ENCODE peak calls at places on chromosomes 7 and 10, in four cellular contexts. V is Peyer's patch, K is astrocyte of the spinal cord, Q is coronary artery. R is an unnamed sample.

GRCh38 chr10:52639652-52640051 is 132.9 kb downstream of the MBL2 start:
- DNase-seq in V (no peak), K (no peak), Q (no peak), R (no peak)

GRCh38 chr7:142776206-142776844 is 5.6 kb downstream of the PRSS2 start:
- DNase-seq in V (no peak), K (peak; percentile 92), Q (no peak), R (peak; percentile 34)

GRCh38 chr10:131803863-131804425 is 96.9 kb upstream of the PPP2R2D start:
- DNase-seq in V (no peak), K (no peak), Q (peak; percentile 33), R (no peak)

GRCh38 chr10:132971448-132972148 is 29.2 kb upstream of the CFAP46 start:
- DNase-seq in V (no peak), K (no peak), Q (no peak), R (no peak)

GRCh38 chr7:90824386-90825307 is 228.5 kb downstream of the CDK14 start:
- DNase-seq in V (no peak), K (peak; percentile 89), Q (no peak), R (peak; percentile 81)

GRCh38 chr7:116671681-116672595 is at the start of gene MET:
- DNase-seq in V (peak; percentile 25), K (peak; percentile 83), Q (peak; percentile 82), R (peak; percentile 93)

GRCh38 chr7:18345641-18346234 is 149.8 kb upstream of the HDAC9 start:
- DNase-seq in V (no peak), K (peak; percentile 65), Q (no peak), R (no peak)

GRCh38 chr7:2049782-2050510 is 182.8 kb downstream of the MAD1L1 start:
- DNase-seq in V (no peak), K (no peak), Q (no peak), R (no peak)

GRCh38 chr7:106982415-106982814 is 62.1 kb upstream of the PRKAR2B start:
- DNase-seq in V (no peak), K (no peak), Q (no peak), R (no peak)

GRCh38 chr10:21398549-21399345 is 126.7 kb downstream of the SKIDA1 start:
- DNase-seq in V (no peak), K (peak; percentile 61), Q (no peak), R (peak; percentile 68)

GRCh38 chr7:5417106-5418071 is 6.2 kb downstream of the TNRC18 start:
- DNase-seq in V (no peak), K (no peak), Q (no peak), R (peak; percentile 73)

GRCh38 chr7:134636008-134636449 is 10.6 kb upstream of the BPGM start:
- DNase-seq in V (no peak), K (no peak), Q (no peak), R (no peak)

GRCh38 chr7:43363429-43363894 is 219.4 kb upstream of the STK17A start:
- DNase-seq in V (no peak), K (no peak), Q (no peak), R (no peak)

GRCh38 chr10:83373659-83374058 is 765.6 kb upstream of the GHITM start:
- DNase-seq in V (no peak), K (no peak), Q (no peak), R (peak; percentile 0)

GRCh38 chr7:139647812-139648616 is 124.5 kb downstream of the CLEC2L start:
- DNase-seq in V (peak; percentile 40), K (no peak), Q (no peak), R (peak; percentile 11)

GRCh38 chr7:48139461-48139860 is 31.8 kb upstream of the ABCA13 start:
- DNase-seq in V (no peak), K (no peak), Q (no peak), R (no peak)

GRCh38 chr7:116724560-116725231 is 52.7 kb downstream of the MET start:
- DNase-seq in V (no peak), K (no peak), Q (no peak), R (no peak)

GRCh38 chr10:91054325-91054724 is 133.4 kb upstream of the ANKRD1 start:
- DNase-seq in V (no peak), K (no peak), Q (no peak), R (peak; percentile 73)

GRCh38 chr10:132360766-132361447 is 28.9 kb downstream of the LRRC27 start:
- DNase-seq in V (no peak), K (no peak), Q (no peak), R (no peak)

GRCh38 chr10:124002391-124003069 is 90.9 kb downstream of the CHST15 start:
- DNase-seq in V (peak; percentile 14), K (no peak), Q (peak; percentile 65), R (no peak)

GRCh38 chr7:106417273-106417902 is 132.6 kb upstream of the NAMPT start:
- DNase-seq in V (no peak), K (no peak), Q (no peak), R (peak; percentile 57)

GRCh38 chr7:519974-520458 is 370 bp upstream of the PDGFA start:
- DNase-seq in V (no peak), K (peak; percentile 60), Q (no peak), R (peak; percentile 82)

GRCh38 chr7:2757361-2757903 is 69.4 kb downstream of the AMZ1 start:
- DNase-seq in V (no peak), K (no peak), Q (no peak), R (peak; percentile 80)

GRCh38 chr10:37754538-37755323 is 102.7 kb downstream of the ZNF248 start:
- DNase-seq in V (no peak), K (no peak), Q (no peak), R (no peak)

GRCh38 chr10:79328737-79329504 is 18.3 kb upstream of the PPIF start:
- DNase-seq in V (no peak), K (no peak), Q (no peak), R (no peak)

GRCh38 chr10:103470755-103471653 is 8.0 kb downstream of the CALHM3 start:
- DNase-seq in V (peak; percentile 89), K (no peak), Q (no peak), R (peak; percentile 54)

GRCh38 chr7:156999611-157000046 is 10.8 kb downstream of the MNX1 start:
- DNase-seq in V (no peak), K (no peak), Q (peak; percentile 33), R (no peak)

GRCh38 chr10:112949875-112950507 is at the start of gene TCF7L2:
- DNase-seq in V (peak; percentile 73), K (peak; percentile 97), Q (peak; percentile 98), R (peak; percentile 95)

GRCh38 chr7:123573896-123574467 is 16.4 kb upstream of the NDUFA5 start:
- DNase-seq in V (no peak), K (no peak), Q (no peak), R (peak; percentile 4)

GRCh38 chr10:74190494-74190893 is 39.5 kb downstream of the ADK start:
- DNase-seq in V (no peak), K (no peak), Q (no peak), R (peak; percentile 39)

GRCh38 chr10:70742537-70743429 is 42.4 kb downstream of the TBATA start:
- DNase-seq in V (no peak), K (peak; percentile 78), Q (no peak), R (peak; percentile 39)

GRCh38 chr10:119896937-119897336 is 4.4 kb downstream of the SEC23IP start:
- DNase-seq in V (no peak), K (no peak), Q (no peak), R (peak; percentile 36)

GRCh38 chr10:94052901-94053638 is 59.3 kb downstream of the PLCE1 start:
- DNase-seq in V (no peak), K (no peak), Q (no peak), R (no peak)

GRCh38 chr7:149202831-149203231 is 7.5 kb downstream of the ZNF282 start:
- DNase-seq in V (no peak), K (peak; percentile 36), Q (no peak), R (no peak)

GRCh38 chr10:70759769-70760168 is 25.4 kb downstream of the TBATA start:
- DNase-seq in V (no peak), K (no peak), Q (no peak), R (no peak)

DNA sequence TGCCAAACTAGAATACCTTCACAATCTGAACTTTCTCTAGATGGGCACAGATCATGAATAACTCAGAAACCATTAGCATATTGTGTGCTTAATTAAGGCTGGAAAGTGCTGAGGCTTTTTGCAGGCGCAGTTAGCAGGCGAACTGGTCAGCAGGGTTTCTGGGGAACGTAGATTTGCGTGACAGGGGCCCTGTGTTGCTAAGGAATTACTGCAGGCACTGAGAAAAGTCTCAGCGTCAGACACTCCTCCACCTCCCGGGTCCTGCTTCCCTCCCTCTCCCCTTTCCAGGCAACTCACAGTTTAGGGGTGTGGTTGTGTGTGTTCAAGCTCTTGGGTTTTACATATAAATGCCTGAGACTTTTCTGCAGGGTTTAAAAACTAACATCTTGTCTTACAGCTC is 2.2 kb downstream of the MAP3K8 start:
- DNase-seq in V (no peak), K (peak; percentile 65), Q (no peak), R (peak; percentile 41)
- H3K4me3 ChIP-seq in V (peak overlapping the region; percentile 87), K (no peak overlapping the region), Q (peak overlapping the region; percentile 77), R (peak overlapping the region; percentile 80)

GRCh38 chr10:92573798-92574544 is at the start of gene IDE:
- DNase-seq in V (peak; percentile 83), K (peak; percentile 92), Q (peak; percentile 91), R (peak; percentile 95)
- TF ChIP-seq CTCF in V (peak; percentile 77), K (peak; percentile 87), Q (no peak), R (peak; percentile 77)

GRCh38 chr10:971613-972012 is 16.6 kb upstream of the GTPBP4 start:
- DNase-seq in V (no peak), K (no peak), Q (no peak), R (no peak)
- H3K4me3 ChIP-seq in V (no peak overlapping the region), K (no peak overlapping the region), Q (no peak overlapping the region), R (no peak overlapping the region)

GRCh38 chr7:45589061-45589460 is 14.9 kb downstream of the ADCY1 start:
- DNase-seq in V (no peak), K (no peak), Q (no peak), R (no peak)
- TF ChIP-seq CTCF in V (no peak), K (no peak), Q (no peak), R (no peak)